ENCODE peak calls at places on chromosomes 11 and 22, in seven cellular contexts. X is progenitor cell of endocrine pancreas; D is activated T-cell treated with anti-CD3 and anti-CD28 coated beads, Interleukin-2, amount 50 U/mL, for 1 hour; Z is KG1; K is cerebellar nuclear complex; H is mammary epithelial cell; T is activated CD8-positive, alpha-beta memory T cell treated with anti-CD3 and anti-CD28 coated beads for 24 hours. V is an unnamed sample.

GRCh38 chr11:123196060-123196714 is 1.1 kb upstream of the CLMP start:
- DNase-seq in Z (no peak), X (no peak), T (peak; percentile 60), K (no peak), H (no peak), D (no peak), V (no peak)

GRCh38 chr22:50432131-50432870 is 42.5 kb downstream of the SBF1 start:
- DNase-seq in X (no peak), T (no peak), H (no peak), Z (no peak), K (no peak), D (no peak), V (no peak)

GRCh38 chr11:88799749-88800500 is 265.9 kb downstream of the GRM5 start:
- DNase-seq in Z (no peak), T (no peak), K (no peak), H (no peak), D (no peak), X (no peak), V (no peak)

GRCh38 chr11:66333896-66334604 is 2.2 kb downstream of the RIN1 start:
- DNase-seq in K (no peak), T (no peak), X (no peak), D (peak; percentile 11), H (no peak), Z (no peak), V (no peak)

GRCh38 chr11:62431171-62431895 is 12.5 kb downstream of the SCGB1A1 start:
- DNase-seq in D (no peak), X (no peak), H (no peak), T (no peak), K (no peak), Z (no peak), V (no peak)

GRCh38 chr22:34814260-34814659 is 251.7 kb upstream of the ISX start:
- DNase-seq in T (no peak), K (no peak), X (no peak), Z (no peak), D (no peak), H (no peak), V (peak; percentile 28)

GRCh38 chr22:39237276-39238123 is 7.3 kb downstream of the PDGFB start:
- DNase-seq in Z (no peak), X (no peak), K (no peak), D (no peak), T (no peak), H (no peak), V (no peak)

GRCh38 chr11:18705651-18706281 is 7.2 kb downstream of the TMEM86A start:
- DNase-seq in Z (no peak), X (no peak), K (no peak), D (peak; percentile 45), T (peak; percentile 69), H (no peak), V (peak; percentile 12)

GRCh38 chr11:13880719-13881118 is 81.8 kb upstream of the SPON1 start:
- DNase-seq in T (no peak), D (no peak), K (no peak), X (no peak), Z (no peak), H (peak; percentile 28), V (no peak)

GRCh38 chr11:93537767-93538261 is 5.4 kb downstream of the SMCO4 start:
- DNase-seq in X (no peak), Z (peak; percentile 55), K (no peak), D (no peak), H (peak; percentile 26), T (no peak), V (no peak)

GRCh38 chr11:75270896-75271415 is 30.4 kb downstream of the TPBGL start:
- DNase-seq in D (no peak), Z (no peak), H (no peak), T (no peak), X (no peak), K (no peak), V (peak; percentile 28)

GRCh38 chr22:46687460-46687859 is 50.6 kb downstream of the CERK start:
- DNase-seq in K (no peak), D (no peak), H (no peak), Z (no peak), T (no peak), X (no peak), V (no peak)

GRCh38 chr22:22834783-22835182 is 52.8 kb upstream of the IGLL5 start:
- DNase-seq in D (no peak), X (no peak), T (no peak), Z (no peak), H (no peak), K (no peak), V (no peak)

GRCh38 chr11:74004694-74005615 is 3.9 kb downstream of the UCP3 start:
- DNase-seq in D (peak; percentile 81), Z (no peak), K (no peak), H (no peak), X (no peak), T (peak; percentile 85), V (no peak)

GRCh38 chr11:13207665-13208594 is 69.7 kb upstream of the BMAL1 start:
- DNase-seq in D (no peak), Z (no peak), T (no peak), K (no peak), X (no peak), H (peak; percentile 74), V (peak; percentile 49)

GRCh38 chr22:48576333-48577013 is 1251.2 kb downstream of the BRD1 start:
- DNase-seq in T (no peak), Z (no peak), D (no peak), H (no peak), X (peak; percentile 72), K (no peak), V (no peak)

GRCh38 chr11:91219501-91219900 is 996.7 kb upstream of the CHORDC1 start:
- DNase-seq in K (no peak), D (no peak), T (no peak), X (no peak), H (peak; percentile 19), Z (no peak), V (no peak)

GRCh38 chr11:117316197-117316961 is at the start of gene BACE1:
- DNase-seq in X (peak; percentile 56), Z (no peak), H (peak; percentile 77), K (peak; percentile 87), D (no peak), T (no peak), V (peak; percentile 95)

GRCh38 chr11:65423516-65424199 is 1.1 kb downstream of the NEAT1 start:
- DNase-seq in Z (no peak), K (no peak), X (no peak), D (peak; percentile 59), H (peak; percentile 25), T (peak; percentile 80), V (no peak)

GRCh38 chr22:50576070-50576469 is 2.2 kb downstream of the CPT1B start:
- DNase-seq in H (peak; percentile 46), T (no peak), D (no peak), K (peak; percentile 44), X (no peak), Z (no peak), V (peak; percentile 67)

GRCh38 chr22:24592144-24592845 is 578 bp downstream of the LRRC75B start:
- DNase-seq in K (peak; percentile 8), T (no peak), D (no peak), Z (no peak), H (no peak), X (peak; percentile 30), V (peak; percentile 24)

GRCh38 chr11:119666463-119667131 is 62.4 kb downstream of the NECTIN1 start:
- DNase-seq in Z (peak; percentile 38), T (peak; percentile 85), X (peak; percentile 83), H (peak; percentile 58), K (peak; percentile 58), D (peak; percentile 69), V (peak; percentile 94)

GRCh38 chr11:44065851-44066731 is at the start of gene ACCS:
- DNase-seq in K (peak; percentile 63), H (peak; percentile 71), X (peak; percentile 85), Z (peak; percentile 59), D (peak; percentile 88), T (peak; percentile 94), V (peak; percentile 92)

GRCh38 chr11:122584670-122585069 is 70.9 kb upstream of the UBASH3B start:
- DNase-seq in Z (no peak), H (no peak), D (no peak), T (no peak), X (no peak), K (no peak), V (no peak)

GRCh38 chr11:38305682-38306081 is 1707.6 kb upstream of the RAG2 start:
- DNase-seq in T (no peak), D (no peak), H (no peak), Z (no peak), X (no peak), K (no peak), V (no peak)

GRCh38 chr11:127873478-127873877 is 713.9 kb downstream of the ETS1 start:
- DNase-seq in T (no peak), X (no peak), Z (no peak), D (no peak), K (no peak), H (no peak), V (no peak)

GRCh38 chr11:75435571-75435925 is 2.5 kb upstream of the KLHL35 start:
- DNase-seq in X (no peak), D (no peak), Z (no peak), T (no peak), H (no peak), K (no peak), V (no peak)

GRCh38 chr11:58070585-58070984 is 39.8 kb downstream of the OR6Q1 start:
- DNase-seq in Z (no peak), D (no peak), X (no peak), K (no peak), T (no peak), H (no peak), V (no peak)

GRCh38 chr11:91761406-91762027 is 463.1 kb upstream of the FAT3 start:
- DNase-seq in Z (no peak), T (no peak), K (no peak), X (no peak), D (no peak), H (no peak), V (no peak)

GRCh38 chr22:50294319-50294656 is 13.2 kb downstream of the PLXNB2 start:
- DNase-seq in Z (no peak), T (no peak), H (no peak), K (no peak), D (no peak), X (no peak), V (no peak)

GRCh38 chr11:44884056-44884455 is 66.6 kb downstream of the TP53I11 start:
- DNase-seq in H (no peak), T (no peak), K (no peak), D (no peak), X (no peak), Z (no peak), V (peak; percentile 72)

GRCh38 chr11:47051217-47051616 is 114.7 kb downstream of the CSTPP1 start:
- DNase-seq in H (peak; percentile 14), X (no peak), Z (no peak), D (no peak), K (no peak), T (no peak), V (no peak)

GRCh38 chr11:111347002-111347722 is 31.9 kb downstream of the POU2AF1 start:
- DNase-seq in X (no peak), K (no peak), Z (no peak), H (no peak), D (no peak), T (no peak), V (no peak)

V was measured in Caco-2.